ENCODE peak calls at places on chromosomes 1 and 21, in five cellular contexts. A is activated naive CD4-positive, alpha-beta T cell treated with anti-CD3 and anti-CD28 coated beads, Interleukin-2, amount 50 U/mL, for 72 hours; J is NCI-H345; S is cardiac muscle cell; B is GM19239. M is an unnamed sample.

GRCh38 chr1:71621785-71622184 is 541.0 kb upstream of the ZRANB2 start:
- DNase-seq in A (no peak), J (no peak), S (no peak), B (no peak), M (no peak)

GRCh38 chr1:184838374-184838995 is 83.8 kb upstream of the EDEM3 start:
- DNase-seq in A (no peak), J (no peak), S (peak; percentile 86), B (no peak), M (no peak)

GRCh38 chr1:156632355-156632754 is 9.6 kb upstream of the BCAN start:
- DNase-seq in A (no peak), J (no peak), S (no peak), B (no peak), M (no peak)

GRCh38 chr1:209839875-209840491 is 12.2 kb downstream of the UTP25 start:
- DNase-seq in A (no peak), J (no peak), S (peak; percentile 94), B (no peak), M (no peak)

GRCh38 chr21:20997633-20998455 is at the start of gene NCAM2:
- DNase-seq in A (peak; percentile 41), J (peak; percentile 84), S (peak; percentile 91), B (no peak), M (peak; percentile 90)

GRCh38 chr1:39491146-39491921 is at the start of gene BMP8A:
- DNase-seq in A (peak; percentile 78), J (peak; percentile 81), S (peak; percentile 34), B (peak; percentile 97), M (peak; percentile 71)

GRCh38 chr1:28915036-28915895 is 897 bp downstream of the EPB41 start:
- DNase-seq in A (peak; percentile 50), J (peak; percentile 56), S (peak; percentile 52), B (peak; percentile 28), M (no peak)

GRCh38 chr1:33343539-33343938 is 22.6 kb upstream of the A3GALT2 start:
- DNase-seq in A (no peak), J (no peak), S (peak; percentile 87), B (no peak), M (no peak)

GRCh38 chr1:10802948-10803715 is 6.7 kb upstream of the CASZ1 start:
- DNase-seq in A (no peak), J (no peak), S (no peak), B (no peak), M (no peak)

M was measured in Right ventricle myocardium inferior.